ENCODE peak calls at places on chromosomes 2 and 18, in seven cellular contexts. One of them, this sample, is unnamed.

GRCh38 chr18:48152549-48152948 is 222.1 kb upstream of the SMAD2 start:
- DNase-seq in H1: no peak
- DNase-seq in K562: no peak
- DNase-seq in breast epithelium: no peak
- DNase-seq in suprapubic skin: no peak
- DNase-seq in HL-60: no peak
- DNase-seq in HepG2: peak
- DNase-seq in this sample: no peak

GRCh38 chr18:56451188-56451587 is 187.2 kb downstream of the TXNL1 start:
- DNase-seq in breast epithelium: no peak
- DNase-seq in HL-60: no peak
- DNase-seq in H1: no peak
- DNase-seq in suprapubic skin: no peak
- DNase-seq in K562: no peak
- DNase-seq in HepG2: no peak
- DNase-seq in this sample: no peak

GRCh38 chr2:204538179-204539009 is 6.9 kb upstream of the PARD3B start:
- DNase-seq in K562: no peak
- DNase-seq in H1: peak
- DNase-seq in HL-60: no peak
- DNase-seq in HepG2: no peak
- DNase-seq in suprapubic skin: no peak
- DNase-seq in breast epithelium: no peak
- DNase-seq in this sample: no peak

GRCh38 chr2:9420495-9420894 is 2.8 kb downstream of the ITGB1BP1 start:
- DNase-seq in H1: no peak
- DNase-seq in breast epithelium: no peak
- DNase-seq in K562: no peak
- DNase-seq in HepG2: peak
- DNase-seq in HL-60: no peak
- DNase-seq in suprapubic skin: no peak
- DNase-seq in this sample: no peak

GRCh38 chr18:27540126-27540525 is 355.0 kb upstream of the CHST9 start:
- DNase-seq in suprapubic skin: no peak
- DNase-seq in H1: no peak
- DNase-seq in K562: no peak
- DNase-seq in HL-60: no peak
- DNase-seq in HepG2: no peak
- DNase-seq in breast epithelium: no peak
- DNase-seq in this sample: no peak

GRCh38 chr2:119288576-119288975 is 64.9 kb downstream of the STEAP3 start:
- DNase-seq in suprapubic skin: no peak
- DNase-seq in breast epithelium: no peak
- DNase-seq in H1: no peak
- DNase-seq in HL-60: no peak
- DNase-seq in HepG2: no peak
- DNase-seq in K562: no peak
- DNase-seq in this sample: no peak

GRCh38 chr2:220847006-220847405 is 725.1 kb downstream of the EPHA4 start:
- DNase-seq in HL-60: no peak
- DNase-seq in HepG2: no peak
- DNase-seq in suprapubic skin: no peak
- DNase-seq in breast epithelium: no peak
- DNase-seq in K562: no peak
- DNase-seq in H1: no peak
- DNase-seq in this sample: no peak

GRCh38 chr2:29000481-29000880 is 19.4 kb downstream of the TOGARAM2 start:
- DNase-seq in HepG2: no peak
- DNase-seq in K562: peak
- DNase-seq in suprapubic skin: no peak
- DNase-seq in H1: no peak
- DNase-seq in breast epithelium: no peak
- DNase-seq in HL-60: peak
- DNase-seq in this sample: peak

GRCh38 chr18:73232933-73233332 is 365.1 kb upstream of the NETO1 start:
- DNase-seq in breast epithelium: no peak
- DNase-seq in suprapubic skin: no peak
- DNase-seq in HepG2: no peak
- DNase-seq in H1: no peak
- DNase-seq in HL-60: no peak
- DNase-seq in K562: no peak
- DNase-seq in this sample: no peak

GRCh38 chr2:231396058-231396821 is 730 bp downstream of the B3GNT7 start:
- DNase-seq in HepG2: no peak
- DNase-seq in H1: no peak
- DNase-seq in K562: no peak
- DNase-seq in HL-60: no peak
- DNase-seq in suprapubic skin: no peak
- DNase-seq in breast epithelium: no peak
- DNase-seq in this sample: no peak

GRCh38 chr2:100192825-100193224 is 50.4 kb upstream of the AFF3 start:
- DNase-seq in suprapubic skin: no peak
- DNase-seq in HepG2: no peak
- DNase-seq in HL-60: no peak
- DNase-seq in breast epithelium: no peak
- DNase-seq in H1: no peak
- DNase-seq in K562: no peak
- DNase-seq in this sample: no peak

GRCh38 chr2:148978736-148979135 is 59.8 kb upstream of the LYPD6B start:
- DNase-seq in HepG2: no peak
- DNase-seq in HL-60: peak
- DNase-seq in suprapubic skin: no peak
- DNase-seq in K562: no peak
- DNase-seq in breast epithelium: no peak
- DNase-seq in H1: no peak
- DNase-seq in this sample: no peak

GRCh38 chr2:167134381-167135072 is 246.2 kb downstream of the XIRP2 start:
- DNase-seq in breast epithelium: no peak
- DNase-seq in K562: no peak
- DNase-seq in HepG2: peak
- DNase-seq in HL-60: no peak
- DNase-seq in H1: no peak
- DNase-seq in suprapubic skin: no peak
- DNase-seq in this sample: no peak

GRCh38 chr2:51888120-51888519 is 856.2 kb upstream of the NRXN1 start:
- DNase-seq in suprapubic skin: no peak
- DNase-seq in HepG2: no peak
- DNase-seq in HL-60: no peak
- DNase-seq in H1: no peak
- DNase-seq in breast epithelium: no peak
- DNase-seq in K562: no peak
- DNase-seq in this sample: no peak

GRCh38 chr2:230944123-230944653 is 19.1 kb upstream of the GPR55 start:
- DNase-seq in HepG2: no peak
- DNase-seq in K562: no peak
- DNase-seq in suprapubic skin: no peak
- DNase-seq in breast epithelium: no peak
- DNase-seq in H1: no peak
- DNase-seq in HL-60: no peak
- DNase-seq in this sample: no peak

GRCh38 chr2:190982263-190983034 is 31.5 kb downstream of the STAT1 start:
- DNase-seq in H1: no peak
- DNase-seq in HepG2: no peak
- DNase-seq in K562: no peak
- DNase-seq in breast epithelium: no peak
- DNase-seq in suprapubic skin: no peak
- DNase-seq in HL-60: no peak
- DNase-seq in this sample: no peak

GRCh38 chr2:190979906-190980629 is 33.9 kb downstream of the STAT1 start:
- DNase-seq in suprapubic skin: no peak
- DNase-seq in K562: no peak
- DNase-seq in HL-60: no peak
- DNase-seq in H1: no peak
- DNase-seq in breast epithelium: peak
- DNase-seq in HepG2: no peak
- DNase-seq in this sample: peak

GRCh38 chr2:190980630-190981214 is 33.2 kb downstream of the STAT1 start:
- DNase-seq in breast epithelium: no peak
- DNase-seq in suprapubic skin: no peak
- DNase-seq in HepG2: no peak
- DNase-seq in H1: no peak
- DNase-seq in HL-60: no peak
- DNase-seq in K562: no peak
- DNase-seq in this sample: no peak

GRCh38 chr2:190984595-190984994 is 29.4 kb downstream of the STAT1 start:
- DNase-seq in K562: no peak
- DNase-seq in H1: no peak
- DNase-seq in HepG2: no peak
- DNase-seq in HL-60: no peak
- DNase-seq in suprapubic skin: no peak
- DNase-seq in breast epithelium: no peak
- DNase-seq in this sample: no peak

DNA sequence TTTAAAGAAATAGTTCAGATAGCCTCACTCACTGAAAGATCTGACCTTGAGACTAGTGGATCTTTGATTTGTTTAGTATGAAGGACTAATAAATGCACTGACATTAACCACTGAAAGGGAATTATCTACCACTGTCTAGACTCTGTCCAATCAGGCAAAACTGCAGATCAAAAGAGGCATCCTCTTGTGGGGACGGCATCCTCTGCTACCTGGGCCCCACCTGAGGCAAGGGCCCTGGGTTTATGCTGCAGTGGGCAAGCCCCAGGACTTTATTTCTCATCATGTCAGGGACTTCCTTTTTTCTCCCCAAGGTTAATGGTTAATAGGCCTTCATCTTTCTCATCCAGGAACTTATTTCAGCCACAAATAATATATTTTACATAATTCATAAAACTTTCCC is 32.2 kb downstream of the STAT1 start:
- DNase-seq in suprapubic skin: no peak
- DNase-seq in K562: no peak
- DNase-seq in H1: no peak
- DNase-seq in HepG2: no peak
- DNase-seq in HL-60: no peak
- DNase-seq in breast epithelium: no peak
- DNase-seq in this sample: no peak
- TF ChIP-seq POLR2AphosphoS5 in suprapubic skin: no peak
- TF ChIP-seq POLR2AphosphoS5 in K562: no peak
- TF ChIP-seq POLR2AphosphoS5 in H1: no peak
- TF ChIP-seq POLR2AphosphoS5 in HepG2: no peak
- TF ChIP-seq POLR2AphosphoS5 in HL-60: no peak
- TF ChIP-seq POLR2AphosphoS5 in breast epithelium: no peak
- TF ChIP-seq POLR2AphosphoS5 in this sample: no peak

GRCh38 chr2:64859208-64860161 is 129.7 kb upstream of the SLC1A4 start:
- DNase-seq in K562: peak
- DNase-seq in H1: peak
- DNase-seq in HepG2: no peak
- DNase-seq in breast epithelium: peak
- DNase-seq in suprapubic skin: peak
- DNase-seq in HL-60: peak
- DNase-seq in this sample: peak
- TF ChIP-seq CTCF in K562: peak
- TF ChIP-seq CTCF in H1: no peak
- TF ChIP-seq CTCF in HepG2: no peak
- TF ChIP-seq CTCF in breast epithelium: no peak
- TF ChIP-seq CTCF in suprapubic skin: peak
- TF ChIP-seq CTCF in HL-60: no peak
- TF ChIP-seq CTCF in this sample: no peak

GRCh38 chr2:159116922-159117321 is 148.5 kb downstream of the TANC1 start:
- DNase-seq in HL-60: no peak
- DNase-seq in H1: peak
- DNase-seq in breast epithelium: no peak
- DNase-seq in suprapubic skin: no peak
- DNase-seq in K562: no peak
- DNase-seq in HepG2: no peak
- DNase-seq in this sample: no peak

GRCh38 chr2:159111346-159111922 is 143.0 kb downstream of the TANC1 start:
- DNase-seq in HepG2: peak
- DNase-seq in HL-60: no peak
- DNase-seq in K562: no peak
- DNase-seq in suprapubic skin: no peak
- DNase-seq in H1: no peak
- DNase-seq in breast epithelium: peak
- DNase-seq in this sample: no peak

GRCh38 chr2:159118115-159118858 is 149.8 kb downstream of the TANC1 start:
- DNase-seq in HL-60: peak
- DNase-seq in breast epithelium: peak
- DNase-seq in HepG2: peak
- DNase-seq in H1: peak
- DNase-seq in K562: peak
- DNase-seq in suprapubic skin: peak
- DNase-seq in this sample: peak

GRCh38 chr2:159117658-159118057 is 149.2 kb downstream of the TANC1 start:
- DNase-seq in HL-60: no peak
- DNase-seq in H1: no peak
- DNase-seq in K562: no peak
- DNase-seq in HepG2: no peak
- DNase-seq in breast epithelium: no peak
- DNase-seq in suprapubic skin: no peak
- DNase-seq in this sample: no peak

DNA sequence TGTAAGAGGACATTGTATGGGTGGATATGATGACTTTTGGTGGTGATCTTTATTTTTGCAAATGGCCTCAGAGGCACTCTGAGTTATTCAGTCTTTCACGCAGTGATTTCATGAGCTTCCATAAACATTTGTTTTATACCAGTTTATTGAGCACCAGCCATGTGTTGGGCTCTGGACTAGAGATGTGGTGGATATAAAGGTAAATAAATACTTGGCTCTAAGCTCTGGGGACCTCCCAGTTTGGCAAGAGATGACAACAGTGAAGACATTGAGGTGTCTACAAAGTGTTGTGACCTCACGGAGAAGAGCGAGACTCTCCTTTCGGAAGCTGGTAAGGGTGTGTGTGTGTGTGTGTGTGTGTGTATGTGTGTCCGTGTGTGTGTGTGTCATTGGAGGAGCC is 146.4 kb downstream of the TANC1 start:
- DNase-seq in HepG2: no peak
- DNase-seq in suprapubic skin: no peak
- DNase-seq in K562: no peak
- DNase-seq in HL-60: no peak
- DNase-seq in H1: peak
- DNase-seq in breast epithelium: no peak
- DNase-seq in this sample: no peak
- TF ChIP-seq POLR2AphosphoS5 in HepG2: no peak
- TF ChIP-seq POLR2AphosphoS5 in suprapubic skin: no peak
- TF ChIP-seq POLR2AphosphoS5 in K562: no peak
- TF ChIP-seq POLR2AphosphoS5 in HL-60: no peak
- TF ChIP-seq POLR2AphosphoS5 in H1: no peak
- TF ChIP-seq POLR2AphosphoS5 in breast epithelium: no peak
- TF ChIP-seq POLR2AphosphoS5 in this sample: no peak

DNA sequence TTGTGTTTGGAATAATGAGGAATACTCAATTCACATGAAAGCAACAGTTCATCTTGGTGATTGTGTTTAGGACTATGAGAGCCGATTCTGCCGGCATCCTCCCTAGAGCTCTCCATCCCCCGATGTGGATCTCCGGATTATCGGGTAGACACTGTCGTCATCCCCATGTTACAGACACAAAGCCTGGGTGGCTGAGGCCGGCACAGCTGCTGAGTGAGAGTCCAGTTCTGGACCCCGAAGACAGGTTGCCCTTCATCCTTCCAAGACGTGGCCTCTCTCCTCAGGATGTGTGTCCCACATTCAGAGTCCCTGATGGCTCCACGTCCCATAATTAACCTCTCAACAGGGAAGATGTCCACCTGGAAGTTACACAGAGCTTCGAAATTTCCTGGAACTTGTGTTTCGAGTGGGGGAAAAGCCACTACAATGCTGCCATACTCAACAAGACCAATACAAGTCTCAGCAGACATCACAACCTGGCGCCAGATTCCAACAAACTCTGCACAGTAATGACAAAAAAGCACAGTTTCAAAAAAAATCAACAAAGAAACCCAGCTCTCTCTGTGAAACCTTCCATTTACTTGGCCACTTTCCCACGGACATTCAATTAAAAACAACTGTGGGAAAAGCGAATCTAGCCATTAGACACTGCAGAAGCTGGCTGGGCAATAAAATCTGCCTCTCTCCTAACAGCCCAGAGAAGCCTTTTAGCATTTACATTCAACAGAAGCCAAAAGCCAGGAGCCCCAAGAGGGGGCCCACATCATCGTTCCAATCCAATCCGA is 129.2 kb downstream of the HDAC4 start:
- DNase-seq in HL-60: no peak
- DNase-seq in H1: no peak
- DNase-seq in breast epithelium: no peak
- DNase-seq in K562: no peak
- DNase-seq in HepG2: no peak
- DNase-seq in suprapubic skin: peak
- DNase-seq in this sample: peak
- TF ChIP-seq CTCF in HL-60: no peak
- TF ChIP-seq CTCF in H1: no peak
- TF ChIP-seq CTCF in breast epithelium: no peak
- TF ChIP-seq CTCF in K562: no peak
- TF ChIP-seq CTCF in HepG2: no peak
- TF ChIP-seq CTCF in suprapubic skin: no peak
- TF ChIP-seq CTCF in this sample: no peak